ENCODE peak calls at places on chromosomes 4 and X, in nine cellular contexts. One of them, this sample, is unnamed.
A peak's percentile ranks its signal among the peaks of the same experiment; 100 is the strongest.

GRCh38 chr4:122639181-122639580 is 18.3 kb upstream of the IL21 start:
- DNase-seq in Panc1: no peak
- DNase-seq in naive thymus-derived CD4-positive, alpha-beta T cell: no peak
- DNase-seq in right lobe of liver: no peak
- DNase-seq in CD4-positive, alpha-beta T cell: no peak
- DNase-seq in transverse colon: no peak
- DNase-seq in IMR-90: no peak
- DNase-seq in upper lobe of right lung: no peak
- DNase-seq in CD8-positive, alpha-beta T cell: no peak
- DNase-seq in this sample: no peak

GRCh38 chrX:102712216-102712966 is at the start of gene GPRASP2:
- DNase-seq in naive thymus-derived CD4-positive, alpha-beta T cell: no peak
- DNase-seq in right lobe of liver: peak; percentile 72
- DNase-seq in Panc1: no peak
- DNase-seq in upper lobe of right lung: peak; percentile 76
- DNase-seq in CD8-positive, alpha-beta T cell: peak; percentile 42
- DNase-seq in CD4-positive, alpha-beta T cell: no peak
- DNase-seq in transverse colon: peak; percentile 38
- DNase-seq in IMR-90: no peak
- DNase-seq in this sample: no peak

GRCh38 chr4:70838400-70838971 is 1.2 kb downstream of the GRSF1 start:
- DNase-seq in Panc1: no peak
- DNase-seq in CD8-positive, alpha-beta T cell: no peak
- DNase-seq in right lobe of liver: no peak
- DNase-seq in CD4-positive, alpha-beta T cell: no peak
- DNase-seq in naive thymus-derived CD4-positive, alpha-beta T cell: no peak
- DNase-seq in IMR-90: peak; percentile 10
- DNase-seq in upper lobe of right lung: no peak
- DNase-seq in transverse colon: no peak
- DNase-seq in this sample: no peak

GRCh38 chr4:59380841-59381366 is 1819.2 kb upstream of the ADGRL3 start:
- DNase-seq in CD4-positive, alpha-beta T cell: no peak
- DNase-seq in right lobe of liver: no peak
- DNase-seq in upper lobe of right lung: no peak
- DNase-seq in Panc1: no peak
- DNase-seq in naive thymus-derived CD4-positive, alpha-beta T cell: no peak
- DNase-seq in CD8-positive, alpha-beta T cell: no peak
- DNase-seq in transverse colon: no peak
- DNase-seq in IMR-90: no peak
- DNase-seq in this sample: no peak

GRCh38 chr4:27720010-27720766 is 859.5 kb downstream of the STIM2 start:
- DNase-seq in transverse colon: no peak
- DNase-seq in Panc1: no peak
- DNase-seq in right lobe of liver: no peak
- DNase-seq in IMR-90: no peak
- DNase-seq in CD8-positive, alpha-beta T cell: no peak
- DNase-seq in upper lobe of right lung: no peak
- DNase-seq in naive thymus-derived CD4-positive, alpha-beta T cell: no peak
- DNase-seq in CD4-positive, alpha-beta T cell: no peak
- DNase-seq in this sample: no peak

GRCh38 chr4:113101669-113102068 is 52.2 kb downstream of the ANK2 start:
- DNase-seq in CD4-positive, alpha-beta T cell: no peak
- DNase-seq in Panc1: no peak
- DNase-seq in naive thymus-derived CD4-positive, alpha-beta T cell: no peak
- DNase-seq in upper lobe of right lung: no peak
- DNase-seq in right lobe of liver: no peak
- DNase-seq in IMR-90: peak; percentile 5
- DNase-seq in CD8-positive, alpha-beta T cell: no peak
- DNase-seq in transverse colon: no peak
- DNase-seq in this sample: no peak

GRCh38 chrX:31021537-31021936 is 50.3 kb downstream of the FTHL17 start:
- DNase-seq in Panc1: no peak
- DNase-seq in naive thymus-derived CD4-positive, alpha-beta T cell: no peak
- DNase-seq in CD8-positive, alpha-beta T cell: no peak
- DNase-seq in IMR-90: no peak
- DNase-seq in transverse colon: no peak
- DNase-seq in CD4-positive, alpha-beta T cell: no peak
- DNase-seq in right lobe of liver: no peak
- DNase-seq in upper lobe of right lung: no peak
- DNase-seq in this sample: no peak

GRCh38 chrX:95841863-95842262 is 842.8 kb upstream of the DIAPH2 start:
- DNase-seq in upper lobe of right lung: no peak
- DNase-seq in IMR-90: no peak
- DNase-seq in naive thymus-derived CD4-positive, alpha-beta T cell: no peak
- DNase-seq in Panc1: no peak
- DNase-seq in CD4-positive, alpha-beta T cell: no peak
- DNase-seq in right lobe of liver: no peak
- DNase-seq in transverse colon: no peak
- DNase-seq in CD8-positive, alpha-beta T cell: no peak
- DNase-seq in this sample: no peak

GRCh38 chr4:109998867-109999303 is 86.2 kb downstream of the EGF start:
- DNase-seq in naive thymus-derived CD4-positive, alpha-beta T cell: no peak
- DNase-seq in IMR-90: peak; percentile 61
- DNase-seq in upper lobe of right lung: no peak
- DNase-seq in Panc1: peak; percentile 35
- DNase-seq in CD8-positive, alpha-beta T cell: no peak
- DNase-seq in transverse colon: no peak
- DNase-seq in CD4-positive, alpha-beta T cell: no peak
- DNase-seq in right lobe of liver: no peak
- DNase-seq in this sample: no peak

GRCh38 chrX:8629871-8630270 is 102.1 kb downstream of the ANOS1 start:
- DNase-seq in Panc1: no peak
- DNase-seq in IMR-90: peak; percentile 4
- DNase-seq in upper lobe of right lung: no peak
- DNase-seq in right lobe of liver: no peak
- DNase-seq in transverse colon: no peak
- DNase-seq in CD8-positive, alpha-beta T cell: no peak
- DNase-seq in naive thymus-derived CD4-positive, alpha-beta T cell: no peak
- DNase-seq in CD4-positive, alpha-beta T cell: no peak
- DNase-seq in this sample: no peak

GRCh38 chr4:16508968-16509367 is 282.7 kb upstream of the TAPT1 start:
- DNase-seq in right lobe of liver: no peak
- DNase-seq in upper lobe of right lung: no peak
- DNase-seq in IMR-90: no peak
- DNase-seq in CD4-positive, alpha-beta T cell: no peak
- DNase-seq in naive thymus-derived CD4-positive, alpha-beta T cell: no peak
- DNase-seq in Panc1: no peak
- DNase-seq in CD8-positive, alpha-beta T cell: no peak
- DNase-seq in transverse colon: no peak
- DNase-seq in this sample: no peak

GRCh38 chrX:38061335-38061734 is 55.0 kb downstream of the SYTL5 start:
- DNase-seq in Panc1: no peak
- DNase-seq in transverse colon: no peak
- DNase-seq in IMR-90: peak; percentile 44
- DNase-seq in upper lobe of right lung: no peak
- DNase-seq in CD8-positive, alpha-beta T cell: no peak
- DNase-seq in CD4-positive, alpha-beta T cell: no peak
- DNase-seq in naive thymus-derived CD4-positive, alpha-beta T cell: no peak
- DNase-seq in right lobe of liver: no peak
- DNase-seq in this sample: no peak

GRCh38 chrX:1355131-1355799 is 18.7 kb downstream of the IL3RA start:
- DNase-seq in upper lobe of right lung: no peak
- DNase-seq in CD8-positive, alpha-beta T cell: no peak
- DNase-seq in transverse colon: no peak
- DNase-seq in right lobe of liver: no peak
- DNase-seq in IMR-90: no peak
- DNase-seq in CD4-positive, alpha-beta T cell: no peak
- DNase-seq in Panc1: no peak
- DNase-seq in naive thymus-derived CD4-positive, alpha-beta T cell: no peak
- DNase-seq in this sample: no peak

GRCh38 chrX:115324194-115324593 is 34.7 kb downstream of the LUZP4 start:
- DNase-seq in CD8-positive, alpha-beta T cell: no peak
- DNase-seq in upper lobe of right lung: peak; percentile 63
- DNase-seq in right lobe of liver: no peak
- DNase-seq in naive thymus-derived CD4-positive, alpha-beta T cell: no peak
- DNase-seq in transverse colon: no peak
- DNase-seq in CD4-positive, alpha-beta T cell: no peak
- DNase-seq in Panc1: no peak
- DNase-seq in IMR-90: peak; percentile 26
- DNase-seq in this sample: no peak

GRCh38 chr4:3313139-3313538 is 20.3 kb downstream of the RGS12 start:
- DNase-seq in CD4-positive, alpha-beta T cell: no peak
- DNase-seq in naive thymus-derived CD4-positive, alpha-beta T cell: no peak
- DNase-seq in upper lobe of right lung: peak; percentile 17
- DNase-seq in transverse colon: no peak
- DNase-seq in Panc1: no peak
- DNase-seq in IMR-90: no peak
- DNase-seq in right lobe of liver: peak; percentile 11
- DNase-seq in CD8-positive, alpha-beta T cell: peak; percentile 16
- DNase-seq in this sample: no peak

GRCh38 chrX:44474410-44474809 is 68.2 kb downstream of the FUNDC1 start:
- DNase-seq in IMR-90: no peak
- DNase-seq in Panc1: no peak
- DNase-seq in transverse colon: no peak
- DNase-seq in CD8-positive, alpha-beta T cell: no peak
- DNase-seq in upper lobe of right lung: no peak
- DNase-seq in right lobe of liver: no peak
- DNase-seq in CD4-positive, alpha-beta T cell: no peak
- DNase-seq in naive thymus-derived CD4-positive, alpha-beta T cell: no peak
- DNase-seq in this sample: no peak

GRCh38 chrX:44470816-44471215 is 71.8 kb downstream of the FUNDC1 start:
- DNase-seq in right lobe of liver: no peak
- DNase-seq in Panc1: no peak
- DNase-seq in transverse colon: no peak
- DNase-seq in CD8-positive, alpha-beta T cell: no peak
- DNase-seq in upper lobe of right lung: no peak
- DNase-seq in IMR-90: no peak
- DNase-seq in CD4-positive, alpha-beta T cell: no peak
- DNase-seq in naive thymus-derived CD4-positive, alpha-beta T cell: no peak
- DNase-seq in this sample: no peak
- H3K9me3 ChIP-seq in right lobe of liver: no peaks in the 10 kb centered on the region
- H3K9me3 ChIP-seq in Panc1: no peaks in the 10 kb centered on the region
- H3K9me3 ChIP-seq in transverse colon: no peaks in the 10 kb centered on the region
- H3K9me3 ChIP-seq in CD8-positive, alpha-beta T cell: no peaks in the 10 kb centered on the region
- H3K9me3 ChIP-seq in upper lobe of right lung: no peaks in the 10 kb centered on the region
- H3K9me3 ChIP-seq in IMR-90: no peaks in the 10 kb centered on the region
- H3K9me3 ChIP-seq in CD4-positive, alpha-beta T cell: no peaks in the 10 kb centered on the region
- H3K9me3 ChIP-seq in naive thymus-derived CD4-positive, alpha-beta T cell: no peaks in the 10 kb centered on the region
- H3K9me3 ChIP-seq in this sample: no peaks in the 10 kb centered on the region

DNA sequence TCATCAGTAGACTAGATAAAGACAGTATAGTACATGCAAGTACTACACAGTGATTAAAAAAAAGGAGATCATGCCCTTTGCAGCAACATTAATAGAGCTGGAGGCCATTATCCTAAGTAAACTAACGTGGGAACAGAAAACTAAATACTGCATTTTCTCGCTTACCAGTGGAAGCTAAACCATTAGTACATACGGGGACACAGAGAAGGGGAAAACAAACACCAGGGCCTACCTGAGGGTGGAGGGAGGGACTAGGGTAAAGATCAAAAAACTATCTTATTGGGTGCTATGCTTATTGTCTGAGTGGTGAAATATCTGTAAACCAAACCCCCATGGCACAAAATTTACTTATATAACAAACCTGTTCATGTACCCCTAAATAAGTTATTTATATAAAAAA is 836.9 kb downstream of the SH3BGRL start:
- DNase-seq in naive thymus-derived CD4-positive, alpha-beta T cell: no peak
- DNase-seq in transverse colon: no peak
- DNase-seq in upper lobe of right lung: no peak
- DNase-seq in Panc1: no peak
- DNase-seq in IMR-90: no peak
- DNase-seq in CD8-positive, alpha-beta T cell: no peak
- DNase-seq in right lobe of liver: no peak
- DNase-seq in CD4-positive, alpha-beta T cell: no peak
- DNase-seq in this sample: no peak
- H3K9me3 ChIP-seq in naive thymus-derived CD4-positive, alpha-beta T cell: no peaks in the 10 kb centered on the region
- H3K9me3 ChIP-seq in transverse colon: no peaks in the 10 kb centered on the region
- H3K9me3 ChIP-seq in upper lobe of right lung: no peaks in the 10 kb centered on the region
- H3K9me3 ChIP-seq in Panc1: no peaks in the 10 kb centered on the region
- H3K9me3 ChIP-seq in IMR-90: peaks cover 1% of the 10 kb centered on the region
- H3K9me3 ChIP-seq in CD8-positive, alpha-beta T cell: no peaks in the 10 kb centered on the region
- H3K9me3 ChIP-seq in right lobe of liver: no peaks in the 10 kb centered on the region
- H3K9me3 ChIP-seq in CD4-positive, alpha-beta T cell: no peaks in the 10 kb centered on the region
- H3K9me3 ChIP-seq in this sample: no peaks in the 10 kb centered on the region

GRCh38 chr4:1249731-1250526 is 999 bp upstream of the CTBP1 start:
- DNase-seq in naive thymus-derived CD4-positive, alpha-beta T cell: no peak
- DNase-seq in IMR-90: no peak
- DNase-seq in upper lobe of right lung: peak; percentile 81
- DNase-seq in CD4-positive, alpha-beta T cell: peak; percentile 37
- DNase-seq in CD8-positive, alpha-beta T cell: peak; percentile 59
- DNase-seq in right lobe of liver: peak; percentile 62
- DNase-seq in Panc1: no peak
- DNase-seq in transverse colon: peak; percentile 50
- DNase-seq in this sample: peak; percentile 54

GRCh38 chr4:1250527-1250812 is 1.5 kb upstream of the CTBP1 start:
- DNase-seq in transverse colon: no peak
- DNase-seq in upper lobe of right lung: no peak
- DNase-seq in naive thymus-derived CD4-positive, alpha-beta T cell: no peak
- DNase-seq in right lobe of liver: peak; percentile 53
- DNase-seq in CD8-positive, alpha-beta T cell: no peak
- DNase-seq in IMR-90: no peak
- DNase-seq in Panc1: no peak
- DNase-seq in CD4-positive, alpha-beta T cell: no peak
- DNase-seq in this sample: no peak

GRCh38 chr4:1252928-1253492 is 4.1 kb upstream of the CTBP1 start:
- DNase-seq in Panc1: no peak
- DNase-seq in right lobe of liver: no peak
- DNase-seq in CD8-positive, alpha-beta T cell: no peak
- DNase-seq in CD4-positive, alpha-beta T cell: no peak
- DNase-seq in transverse colon: no peak
- DNase-seq in naive thymus-derived CD4-positive, alpha-beta T cell: no peak
- DNase-seq in IMR-90: no peak
- DNase-seq in upper lobe of right lung: no peak
- DNase-seq in this sample: no peak

GRCh38 chr4:1251773-1252066 is 2.8 kb upstream of the CTBP1 start:
- DNase-seq in right lobe of liver: no peak
- DNase-seq in upper lobe of right lung: no peak
- DNase-seq in IMR-90: no peak
- DNase-seq in naive thymus-derived CD4-positive, alpha-beta T cell: no peak
- DNase-seq in Panc1: no peak
- DNase-seq in transverse colon: no peak
- DNase-seq in CD4-positive, alpha-beta T cell: no peak
- DNase-seq in CD8-positive, alpha-beta T cell: no peak
- DNase-seq in this sample: no peak

GRCh38 chr4:1250921-1251772 is 2.2 kb upstream of the CTBP1 start:
- DNase-seq in Panc1: no peak
- DNase-seq in naive thymus-derived CD4-positive, alpha-beta T cell: no peak
- DNase-seq in CD4-positive, alpha-beta T cell: no peak
- DNase-seq in transverse colon: no peak
- DNase-seq in CD8-positive, alpha-beta T cell: no peak
- DNase-seq in right lobe of liver: peak; percentile 46
- DNase-seq in upper lobe of right lung: no peak
- DNase-seq in IMR-90: no peak
- DNase-seq in this sample: no peak
- H3K9me3 ChIP-seq in Panc1: peaks cover 10% of the 10 kb centered on the region
- H3K9me3 ChIP-seq in naive thymus-derived CD4-positive, alpha-beta T cell: no peaks in the 10 kb centered on the region
- H3K9me3 ChIP-seq in CD4-positive, alpha-beta T cell: no peaks in the 10 kb centered on the region
- H3K9me3 ChIP-seq in transverse colon: no peaks in the 10 kb centered on the region
- H3K9me3 ChIP-seq in CD8-positive, alpha-beta T cell: no peaks in the 10 kb centered on the region
- H3K9me3 ChIP-seq in right lobe of liver: no peaks in the 10 kb centered on the region
- H3K9me3 ChIP-seq in upper lobe of right lung: no peaks in the 10 kb centered on the region
- H3K9me3 ChIP-seq in IMR-90: peaks cover 35% of the 10 kb centered on the region
- H3K9me3 ChIP-seq in this sample: no peaks in the 10 kb centered on the region

DNA sequence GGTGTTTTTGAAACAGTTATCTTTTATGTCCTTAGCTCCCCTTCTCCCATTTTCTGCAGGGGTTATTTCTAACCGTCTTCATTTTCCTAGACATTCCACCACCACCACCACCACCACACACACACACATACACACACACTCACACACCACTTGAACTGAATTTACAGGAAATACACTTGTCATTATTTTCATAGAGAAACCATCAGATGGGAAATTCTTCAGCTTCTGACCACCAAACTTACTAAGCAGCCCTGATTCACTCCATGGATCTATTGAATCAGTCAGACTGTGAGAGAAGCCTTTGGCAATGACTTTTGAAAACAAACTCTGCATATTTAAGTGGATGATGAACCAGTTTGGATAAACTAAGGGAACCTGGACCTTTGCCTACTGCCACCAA is 210.1 kb upstream of the NHS start:
- DNase-seq in CD4-positive, alpha-beta T cell: no peak
- DNase-seq in IMR-90: no peak
- DNase-seq in right lobe of liver: no peak
- DNase-seq in CD8-positive, alpha-beta T cell: no peak
- DNase-seq in naive thymus-derived CD4-positive, alpha-beta T cell: no peak
- DNase-seq in Panc1: no peak
- DNase-seq in upper lobe of right lung: no peak
- DNase-seq in transverse colon: no peak
- DNase-seq in this sample: no peak
- H3K9me3 ChIP-seq in CD4-positive, alpha-beta T cell: peaks cover 3% of the 10 kb centered on the region
- H3K9me3 ChIP-seq in IMR-90: no peaks in the 10 kb centered on the region
- H3K9me3 ChIP-seq in right lobe of liver: no peaks in the 10 kb centered on the region
- H3K9me3 ChIP-seq in CD8-positive, alpha-beta T cell: no peaks in the 10 kb centered on the region
- H3K9me3 ChIP-seq in naive thymus-derived CD4-positive, alpha-beta T cell: no peaks in the 10 kb centered on the region
- H3K9me3 ChIP-seq in Panc1: no peaks in the 10 kb centered on the region
- H3K9me3 ChIP-seq in upper lobe of right lung: no peaks in the 10 kb centered on the region
- H3K9me3 ChIP-seq in transverse colon: no peaks in the 10 kb centered on the region
- H3K9me3 ChIP-seq in this sample: no peaks in the 10 kb centered on the region

This sample was measured in T-helper 17 cell.